ENCODE peak calls at places on chromosomes 13 and 19, in eight cellular contexts. O is lower lobe of right lung, M is heart right ventricle, J is fibroblast of the aortic adventitia, N is endothelial cell of umbilical vein, Y is lung, X is BJ, H is lower leg skin. R is an unnamed sample.

GRCh38 chr13:45916036-45916435 is 64.5 kb upstream of the SIAH3 start:
- DNase-seq in O (no peak), M (no peak), J (no peak), N (no peak), Y (no peak), X (no peak), H (no peak), R (no peak)

GRCh38 chr19:11377237-11377636 is 2.8 kb downstream of the SWSAP1 start:
- DNase-seq in O (no peak), M (no peak), J (peak; percentile 91), N (peak; percentile 50), Y (no peak), X (peak; percentile 74), H (peak; percentile 44), R (peak; percentile 88)

GRCh38 chr19:12665281-12665573 is 1.3 kb downstream of the MAN2B1 start:
- DNase-seq in O (peak; percentile 87), M (no peak), J (no peak), N (no peak), Y (peak; percentile 76), X (no peak), H (peak; percentile 64), R (no peak)

GRCh38 chr19:12098040-12098439 is 33.5 kb downstream of the ZNF844 start:
- DNase-seq in O (no peak), M (no peak), J (no peak), N (no peak), Y (no peak), X (no peak), H (peak; percentile 14), R (no peak)

GRCh38 chr13:48813518-48813917 is 159.8 kb downstream of the CYSLTR2 start:
- DNase-seq in O (no peak), M (no peak), J (no peak), N (no peak), Y (no peak), X (no peak), H (no peak), R (no peak)

GRCh38 chr13:110382229-110382628 is 75.1 kb downstream of the COL4A2 start:
- DNase-seq in O (no peak), M (no peak), J (peak; percentile 59), N (peak; percentile 90), Y (no peak), X (no peak), H (no peak), R (peak; percentile 98)

GRCh38 chr13:83881917-83882625 is at the start of gene SLITRK1:
- DNase-seq in O (peak; percentile 47), M (peak; percentile 35), J (peak; percentile 63), N (no peak), Y (no peak), X (peak; percentile 19), H (no peak), R (peak; percentile 50)

GRCh38 chr13:44240611-44241010 is 133.0 kb upstream of the SERP2 start:
- DNase-seq in O (no peak), M (no peak), J (no peak), N (no peak), Y (no peak), X (no peak), H (no peak), R (no peak)

GRCh38 chr19:56538254-56538760 is 441 bp upstream of the ZFP28 start:
- DNase-seq in O (peak; percentile 92), M (peak; percentile 94), J (peak; percentile 86), N (peak; percentile 93), Y (peak; percentile 93), X (peak; percentile 31), H (peak; percentile 84), R (peak; percentile 92)

GRCh38 chr13:101747039-101747438 is 294.6 kb downstream of the ITGBL1 start:
- DNase-seq in O (no peak), M (no peak), J (no peak), N (no peak), Y (no peak), X (no peak), H (no peak), R (no peak)

GRCh38 chr13:80084086-80084676 is 256.7 kb downstream of the SPRY2 start:
- DNase-seq in O (no peak), M (no peak), J (peak; percentile 98), N (peak; percentile 75), Y (no peak), X (peak; percentile 92), H (no peak), R (peak; percentile 98)

GRCh38 chr13:81394605-81395004 is 1053.7 kb upstream of the SPRY2 start:
- DNase-seq in O (no peak), M (no peak), J (no peak), N (no peak), Y (no peak), X (no peak), H (no peak), R (no peak)

GRCh38 chr13:59364508-59365187 is 799.1 kb downstream of the DIAPH3 start:
- DNase-seq in O (no peak), M (no peak), J (no peak), N (no peak), Y (no peak), X (no peak), H (no peak), R (no peak)

GRCh38 chr19:12792048-12792852 is 964 bp downstream of the JUNB start:
- DNase-seq in O (peak; percentile 90), M (peak; percentile 76), J (peak; percentile 48), N (peak; percentile 43), Y (peak; percentile 80), X (no peak), H (peak; percentile 61), R (peak; percentile 60)

GRCh38 chr13:112254061-112254818 is 121.9 kb upstream of the SPACA7 start:
- DNase-seq in O (no peak), M (no peak), J (no peak), N (no peak), Y (peak; percentile 20), X (no peak), H (peak; percentile 2), R (no peak)

DNA sequence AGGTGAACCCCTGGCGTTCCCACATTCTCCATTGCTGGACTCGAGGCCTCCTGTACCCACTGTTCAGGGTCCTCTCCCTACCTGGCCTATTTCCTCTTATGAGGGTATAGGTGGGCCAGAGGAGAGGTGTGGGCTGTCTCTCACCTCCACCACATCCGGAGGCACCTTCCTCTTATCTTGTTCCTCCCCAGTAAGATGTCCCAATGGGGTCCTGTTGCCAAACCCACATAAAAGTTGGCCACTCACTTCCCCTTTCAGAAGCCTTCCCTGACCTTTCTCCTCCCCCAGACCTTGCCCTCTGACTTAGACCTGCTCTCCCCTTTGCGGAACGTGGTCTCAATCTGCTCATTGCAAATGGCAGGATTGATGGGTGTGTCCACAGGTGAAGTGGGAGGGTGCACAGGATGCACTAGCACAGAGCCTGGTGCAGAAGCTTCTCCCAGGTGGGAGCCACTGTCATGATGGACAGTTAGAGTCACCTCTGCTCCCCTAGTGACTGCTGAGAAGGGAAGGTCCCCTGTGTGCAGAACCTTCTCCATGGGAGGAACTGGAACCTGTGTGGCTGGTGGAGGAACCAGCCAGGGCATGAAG is 1.3 kb downstream of the CYP4F3 start:
- DNase-seq in O (no peak), M (no peak), J (no peak), N (no peak), Y (peak; percentile 37), X (no peak), H (no peak), R (no peak)
- H3K4me3 ChIP-seq in O (no peak overlapping the region), M (no peak overlapping the region), J (no peak overlapping the region), N (no peak overlapping the region), Y (no peak overlapping the region), X (no peak overlapping the region), H (no peak overlapping the region), R (no peak overlapping the region)

GRCh38 chr19:18193388-18194207 is 580 bp downstream of the MPV17L2 start:
- DNase-seq in O (no peak), M (no peak), J (no peak), N (peak; percentile 6), Y (no peak), X (no peak), H (no peak), R (no peak)
- TF ChIP-seq CTCF in O (no peak), M (no peak), J (no peak), N (no peak), Y (no peak), X (no peak), H (no peak), R (no peak)

DNA sequence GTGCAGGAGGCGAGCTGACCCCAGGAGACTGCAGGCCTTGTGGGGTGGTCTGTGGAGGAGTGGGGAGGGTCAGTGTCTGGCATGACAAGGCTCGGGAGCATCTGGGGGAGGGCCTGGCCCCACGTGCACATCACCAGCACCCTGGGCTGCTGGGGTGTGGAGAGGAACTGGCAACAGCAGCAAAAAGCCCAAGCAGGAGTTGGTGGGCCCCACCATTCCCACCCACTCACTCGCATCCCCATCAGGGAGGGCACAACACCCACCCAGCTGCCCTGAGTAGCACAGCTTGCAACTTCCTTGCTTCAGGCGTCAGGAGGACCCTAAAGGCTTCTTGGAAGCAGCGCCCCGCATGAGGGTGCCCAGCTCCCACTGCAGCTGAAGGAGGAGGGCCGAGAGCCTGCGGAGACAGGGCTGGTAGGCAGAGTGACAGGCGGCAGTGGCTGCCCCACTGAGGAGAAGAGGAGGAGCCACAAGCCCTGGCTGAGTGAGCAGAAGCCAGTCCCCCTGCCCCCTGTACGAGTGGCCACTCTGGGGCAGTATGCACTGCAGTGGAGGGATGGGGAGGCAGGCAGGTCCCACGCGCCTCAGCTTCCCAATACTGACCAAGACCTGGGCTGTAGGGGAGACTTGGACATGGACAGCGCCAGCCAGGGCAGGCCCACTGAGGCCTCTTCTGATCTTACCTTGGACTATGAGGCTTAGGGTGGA is 26.5 kb downstream of the ELL start:
- DNase-seq in O (no peak), M (no peak), J (no peak), N (no peak), Y (no peak), X (no peak), H (no peak), R (no peak)
- H3K4me3 ChIP-seq in O (no peak overlapping the region), M (no peak overlapping the region), J (no peak overlapping the region), N (no peak overlapping the region), Y (no peak overlapping the region), X (no peak overlapping the region), H (no peak overlapping the region), R (no peak overlapping the region)

GRCh38 chr19:7327802-7328201 is 20.9 kb upstream of the ARHGEF18 start:
- DNase-seq in O (no peak), M (no peak), J (no peak), N (no peak), Y (no peak), X (no peak), H (no peak), R (no peak)

GRCh38 chr19:7331446-7331845 is 17.3 kb upstream of the ARHGEF18 start:
- DNase-seq in O (no peak), M (no peak), J (no peak), N (no peak), Y (no peak), X (no peak), H (no peak), R (no peak)

GRCh38 chr19:7328647-7329046 is 20.1 kb upstream of the ARHGEF18 start:
- DNase-seq in O (no peak), M (no peak), J (no peak), N (no peak), Y (no peak), X (no peak), H (no peak), R (no peak)

DNA sequence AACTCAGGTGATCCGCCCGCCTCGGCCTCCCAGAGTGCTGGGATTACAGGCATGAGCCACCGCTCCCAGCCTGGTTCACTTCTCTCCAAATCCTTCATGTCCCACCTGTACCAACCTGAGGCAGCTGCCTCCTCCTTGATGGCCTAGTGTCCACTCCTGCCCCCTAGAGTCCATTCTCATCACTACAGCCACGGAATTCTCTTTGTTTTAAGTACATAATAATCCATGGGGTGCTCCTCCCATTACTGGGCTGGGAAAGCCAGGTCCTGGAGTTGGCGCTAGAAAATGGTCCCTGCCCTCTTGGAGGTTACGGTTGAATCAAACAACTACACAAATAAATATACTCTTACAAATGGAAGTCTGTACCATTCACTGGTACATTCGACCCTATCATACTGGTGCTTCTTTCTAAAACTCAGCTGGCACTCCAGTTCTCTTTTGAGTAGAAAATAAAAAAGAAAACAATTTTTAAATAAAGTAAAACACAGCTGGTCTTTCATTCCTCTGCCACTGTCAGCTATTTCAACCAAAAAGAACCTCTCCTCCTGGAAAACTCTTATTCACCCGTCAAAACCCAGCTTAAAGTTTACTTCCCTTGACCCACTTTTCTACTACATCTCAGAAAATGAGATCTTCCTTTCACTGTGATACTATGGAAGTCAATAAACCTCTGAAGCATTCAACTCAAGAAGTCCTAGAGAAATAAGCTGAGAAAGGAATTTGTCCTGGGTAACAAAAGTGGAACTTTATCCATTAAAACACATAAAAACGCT is 22.4 kb upstream of the ARHGEF18 start:
- DNase-seq in O (no peak), M (no peak), J (peak; percentile 15), N (peak; percentile 22), Y (no peak), X (no peak), H (no peak), R (peak; percentile 53)
- TF ChIP-seq CTCF in O (peak; percentile 38), M (no peak), J (peak; percentile 34), N (peak; percentile 25), Y (no peak), X (peak; percentile 33), H (no peak), R (peak; percentile 54)